ENCODE peak calls at places on chromosomes 5 and 9, in six cellular contexts. J, G, E, R, A and U are unnamed samples.

GRCh38 chr5:74686962-74687751 is 2.1 kb downstream of the HEXB start:
- DNase-seq in J (peak), G (no peak), E (no peak), R (no peak), A (no peak), U (peak)

GRCh38 chr9:95864852-95865580 is 10.5 kb upstream of the ERCC6L2 start:
- DNase-seq in J (peak), G (no peak), E (no peak), R (no peak), A (no peak), U (no peak)

GRCh38 chr5:31638286-31638685 is 645 bp upstream of the PDZD2 start:
- DNase-seq in J (no peak), G (no peak), E (no peak), R (no peak), A (no peak), U (peak)

GRCh38 chr9:78441396-78441795 is 144.5 kb downstream of the PSAT1 start:
- DNase-seq in J (no peak), G (no peak), E (no peak), R (no peak), A (no peak), U (no peak)

GRCh38 chr5:169270827-169271226 is 30.1 kb downstream of the SLIT3 start:
- DNase-seq in J (no peak), G (no peak), E (no peak), R (no peak), A (no peak), U (no peak)

GRCh38 chr9:109101202-109101595 is 18.5 kb downstream of the TMEM245 start:
- DNase-seq in J (no peak), G (no peak), E (no peak), R (no peak), A (no peak), U (no peak)

GRCh38 chr5:113663879-113664278 is 150.4 kb downstream of the YTHDC2 start:
- DNase-seq in J (peak), G (peak), E (no peak), R (peak), A (peak), U (peak)

GRCh38 chr5:143376911-143377838 is 26.3 kb downstream of the NR3C1 start:
- DNase-seq in J (peak), G (peak), E (no peak), R (peak), A (peak), U (no peak)

GRCh38 chr5:77957-78804 is 13.8 kb upstream of the PLEKHG4B start:
- DNase-seq in J (peak), G (no peak), E (peak), R (no peak), A (peak), U (no peak)

GRCh38 chr5:39584921-39585320 is 160.1 kb upstream of the DAB2 start:
- DNase-seq in J (peak), G (no peak), E (no peak), R (no peak), A (no peak), U (no peak)

GRCh38 chr9:90344013-90344412 is 298.6 kb downstream of the DIRAS2 start:
- DNase-seq in J (no peak), G (no peak), E (peak), R (no peak), A (peak), U (peak)

GRCh38 chr5:90529939-90530677 is 724 bp upstream of the LYSMD3 start:
- DNase-seq in J (peak), G (peak), E (peak), R (no peak), A (peak), U (peak)

GRCh38 chr5:90533794-90534193 is 4.4 kb upstream of the LYSMD3 start:
- DNase-seq in J (no peak), G (no peak), E (no peak), R (no peak), A (no peak), U (no peak)

GRCh38 chr5:90530736-90531487 is 1.5 kb upstream of the LYSMD3 start:
- DNase-seq in J (no peak), G (no peak), E (no peak), R (no peak), A (no peak), U (no peak)

GRCh38 chr5:90528704-90529233 is 615 bp downstream of the LYSMD3 start:
- DNase-seq in J (peak), G (no peak), E (no peak), R (no peak), A (peak), U (peak)

DNA sequence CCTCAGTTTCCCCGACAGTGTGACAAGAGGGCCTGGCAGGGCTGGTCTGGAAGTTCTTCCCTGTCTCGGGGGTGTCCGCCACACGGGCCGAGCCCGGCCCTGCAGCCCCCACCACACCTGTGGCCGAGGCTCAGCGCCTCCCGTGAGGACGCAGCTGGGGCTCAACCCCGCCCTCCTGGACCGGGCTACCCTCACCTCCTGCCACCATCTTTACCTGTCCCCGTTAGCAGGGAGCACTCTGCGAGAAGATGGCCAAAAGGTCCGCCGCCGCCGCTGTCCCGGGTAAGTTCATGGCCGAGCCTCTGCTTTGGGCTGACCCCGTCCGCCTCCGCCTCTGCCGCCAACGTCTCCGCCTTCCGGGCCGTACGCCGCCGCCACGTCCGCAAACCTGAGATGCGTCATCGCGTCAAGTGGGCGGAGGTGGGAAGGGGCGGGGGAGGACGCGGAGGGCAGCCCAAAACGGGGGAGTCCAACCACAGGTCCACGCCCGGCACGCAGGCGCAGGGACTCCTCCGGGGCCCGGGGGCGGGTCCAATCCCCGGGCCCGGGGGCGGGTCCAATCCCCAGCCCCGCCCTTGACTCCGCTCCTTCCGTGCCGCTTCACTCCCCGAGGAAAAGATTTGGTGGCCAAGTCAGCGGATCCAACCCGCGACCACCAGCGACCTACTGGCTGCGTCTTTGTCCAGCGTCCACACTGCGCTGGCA is at the start of gene LYSMD3:
- DNase-seq in J (peak), G (peak), E (peak), R (peak), A (peak), U (peak)
- H3K23ac ChIP-seq in J (peak), G (no peak), E (peak), R (no peak), A (peak), U (peak)

GRCh38 chr9:38016375-38017120 is 52.5 kb downstream of the SHB start:
- DNase-seq in J (peak), G (no peak), E (no peak), R (no peak), A (peak), U (peak)
- H2BK120ac ChIP-seq in J (peak), G (peak), E (peak), R (peak), A (no peak), U (no peak)

DNA sequence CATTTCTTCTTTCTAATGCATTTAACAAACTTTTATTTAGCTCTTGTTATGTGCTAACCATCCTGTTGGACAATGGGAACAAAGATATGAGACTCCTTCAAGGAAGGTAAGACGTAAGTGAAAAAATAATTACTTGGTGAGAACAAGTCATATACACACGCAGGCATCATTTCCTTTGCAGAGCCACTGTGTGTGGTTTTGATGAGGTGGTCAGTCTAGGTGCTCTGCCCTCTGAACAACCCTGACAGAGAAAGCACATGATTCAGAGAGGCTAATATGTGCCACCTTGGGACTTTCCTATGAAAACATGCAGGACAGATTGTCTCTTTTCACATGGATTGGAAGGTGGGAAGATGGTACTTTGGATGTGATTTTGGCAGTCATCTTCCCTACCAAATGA is 1162.5 kb upstream of the DMAC1 start:
- DNase-seq in J (no peak), G (no peak), E (no peak), R (no peak), A (no peak), U (no peak)
- H3K23ac ChIP-seq in J (no peak), G (no peak), E (no peak), R (no peak), A (no peak), U (no peak)

GRCh38 chr9:106886111-106887046 is 23.4 kb downstream of the ZNF462 start:
- DNase-seq in J (peak), G (no peak), E (no peak), R (no peak), A (no peak), U (no peak)

GRCh38 chr9:106890621-106891020 is 27.7 kb downstream of the ZNF462 start:
- DNase-seq in J (no peak), G (no peak), E (no peak), R (no peak), A (no peak), U (no peak)

GRCh38 chr9:106891286-106891685 is 28.3 kb downstream of the ZNF462 start:
- DNase-seq in J (no peak), G (no peak), E (no peak), R (no peak), A (peak), U (no peak)

GRCh38 chr9:106887066-106887465 is 24.1 kb downstream of the ZNF462 start:
- DNase-seq in J (no peak), G (no peak), E (no peak), R (no peak), A (no peak), U (no peak)

GRCh38 chr9:106888992-106889631 is 26.1 kb downstream of the ZNF462 start:
- DNase-seq in J (no peak), G (no peak), E (no peak), R (no peak), A (peak), U (peak)
- H2BK120ac ChIP-seq in J (peak), G (no peak), E (no peak), R (no peak), A (no peak), U (no peak)

GRCh38 chr9:116409124-116409523 is 255.5 kb downstream of the PAPPA start:
- DNase-seq in J (no peak), G (no peak), E (no peak), R (no peak), A (no peak), U (no peak)

GRCh38 chr9:116414374-116414773 is 260.8 kb downstream of the PAPPA start:
- DNase-seq in J (no peak), G (no peak), E (no peak), R (no peak), A (peak), U (no peak)

GRCh38 chr9:116409659-116410058 is 256.1 kb downstream of the PAPPA start:
- DNase-seq in J (no peak), G (no peak), E (no peak), R (no peak), A (no peak), U (no peak)

GRCh38 chr9:116416421-116416820 is 262.8 kb downstream of the PAPPA start:
- DNase-seq in J (no peak), G (no peak), E (no peak), R (no peak), A (no peak), U (no peak)

GRCh38 chr9:116411506-116411905 is 257.9 kb downstream of the PAPPA start:
- DNase-seq in J (no peak), G (no peak), E (no peak), R (no peak), A (no peak), U (no peak)
- H3K23ac ChIP-seq in J (no peak), G (no peak), E (no peak), R (no peak), A (no peak), U (no peak)